ENCODE peak calls at places on chromosomes 5 and 9, in six cellular contexts. T is GM23338, Q is GM06990, X is adrenal gland, R is IMR-90, V is uterus. D is an unnamed sample.

GRCh38 chr9:86939311-86939710 is 8.0 kb downstream of the GAS1 start:
- DNase-seq in T (no peak), V (no peak), Q (no peak), R (no peak), X (no peak), D (no peak)

GRCh38 chr5:138900281-138900965 is 25.3 kb upstream of the LRRTM2 start:
- DNase-seq in T (no peak), X (no peak), V (no peak), Q (no peak), R (peak; percentile 75), D (no peak)

GRCh38 chr9:115591584-115591984 is 473.6 kb upstream of the TNC start:
- DNase-seq in X (peak; percentile 71), V (peak; percentile 82), T (peak; percentile 60), Q (peak; percentile 7), R (peak; percentile 100), D (peak; percentile 51)

GRCh38 chr5:1322036-1322903 is 22.6 kb downstream of the CLPTM1L start:
- DNase-seq in R (no peak), V (no peak), Q (peak; percentile 2), X (no peak), T (no peak), D (no peak)

GRCh38 chr5:169004551-169004950 is 296.4 kb downstream of the SLIT3 start:
- DNase-seq in R (no peak), X (no peak), T (no peak), Q (no peak), V (no peak), D (peak; percentile 32)

GRCh38 chr9:88291056-88291455 is 97.2 kb upstream of the SPIN1 start:
- DNase-seq in R (no peak), X (no peak), T (no peak), V (no peak), Q (no peak), D (no peak)

GRCh38 chr9:107513464-107514092 is 24.0 kb upstream of the KLF4 start:
- DNase-seq in Q (peak; percentile 8), R (no peak), X (no peak), T (no peak), V (no peak), D (no peak)

GRCh38 chr9:34992376-34992951 is 2.9 kb downstream of the DNAJB5 start:
- DNase-seq in X (peak; percentile 84), R (peak; percentile 94), Q (peak; percentile 41), T (no peak), V (peak; percentile 88), D (peak; percentile 67)

GRCh38 chr5:122653087-122654017 is 121.5 kb upstream of the SNX2 start:
- DNase-seq in Q (no peak), V (no peak), R (peak; percentile 16), T (no peak), X (no peak), D (no peak)

GRCh38 chr9:91900057-91900816 is 49.8 kb downstream of the ROR2 start:
- DNase-seq in T (peak; percentile 38), V (peak; percentile 49), R (no peak), X (no peak), Q (no peak), D (peak; percentile 92)

GRCh38 chr5:155307219-155307618 is 293.7 kb downstream of the KIF4B start:
- DNase-seq in X (no peak), T (no peak), R (no peak), V (no peak), Q (no peak), D (no peak)

GRCh38 chr5:73638344-73639095 is 12.5 kb downstream of the ARHGEF28 start:
- DNase-seq in R (peak; percentile 78), Q (no peak), V (no peak), T (no peak), X (no peak), D (no peak)

GRCh38 chr9:22682536-22683392 is 236.1 kb downstream of the DMRTA1 start:
- DNase-seq in Q (no peak), R (peak; percentile 89), V (no peak), T (no peak), X (no peak), D (no peak)

GRCh38 chr9:5511476-5511875 is 1.1 kb downstream of the PDCD1LG2 start:
- DNase-seq in V (no peak), X (no peak), R (no peak), T (no peak), Q (no peak), D (no peak)

GRCh38 chr9:14719231-14719923 is 3.2 kb downstream of the CER1 start:
- DNase-seq in V (no peak), Q (no peak), X (no peak), T (no peak), R (no peak), D (no peak)

DNA sequence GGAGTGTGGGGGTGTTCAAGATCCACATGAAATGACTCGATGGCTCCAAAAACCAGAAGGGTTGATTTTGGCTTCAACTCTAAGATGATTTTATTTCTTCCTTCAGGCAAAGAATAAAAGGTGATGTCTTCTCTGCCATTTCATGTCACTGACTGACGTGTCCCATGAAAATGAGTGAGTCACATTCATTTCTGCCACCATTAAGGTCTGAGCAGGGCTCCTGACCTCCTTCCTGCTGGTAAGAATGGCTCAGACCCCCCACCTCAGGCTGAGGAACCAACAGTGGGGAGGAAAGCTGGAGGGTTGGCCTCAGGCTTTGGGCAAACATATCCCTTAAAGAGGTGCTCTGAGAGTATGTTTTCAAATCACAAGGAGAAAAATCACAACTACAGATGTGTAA is 53.9 kb upstream of the ZNF354A start:
- DNase-seq in T (no peak), V (no peak), R (no peak), X (no peak), Q (no peak), D (no peak)
- H3K4me3 ChIP-seq in T (no peak overlapping the region), V (no peak overlapping the region), R (no peak overlapping the region), X (no peak overlapping the region), Q (no peak overlapping the region), D (no peak overlapping the region)

GRCh38 chr5:77957-78804 is 13.8 kb upstream of the PLEKHG4B start:
- DNase-seq in R (peak; percentile 24), Q (no peak), V (no peak), T (peak; percentile 58), X (no peak), D (peak; percentile 50)
- TF ChIP-seq CTCF in R (peak; percentile 45), Q (peak; percentile 68), V (no peak), T (peak; percentile 44), X (no peak), D (peak; percentile 55)

GRCh38 chr9:111985315-111985714 is 88.7 kb downstream of the UGCG start:
- DNase-seq in V (no peak), Q (peak; percentile 78), R (no peak), T (no peak), X (no peak), D (no peak)
- H3K36me3 ChIP-seq in V (no peaks in the 10 kb centered on the region), Q (no peaks in the 10 kb centered on the region), R (no peaks in the 10 kb centered on the region), T (no peaks in the 10 kb centered on the region), X (no peaks in the 10 kb centered on the region), D (no peaks in the 10 kb centered on the region)

DNA sequence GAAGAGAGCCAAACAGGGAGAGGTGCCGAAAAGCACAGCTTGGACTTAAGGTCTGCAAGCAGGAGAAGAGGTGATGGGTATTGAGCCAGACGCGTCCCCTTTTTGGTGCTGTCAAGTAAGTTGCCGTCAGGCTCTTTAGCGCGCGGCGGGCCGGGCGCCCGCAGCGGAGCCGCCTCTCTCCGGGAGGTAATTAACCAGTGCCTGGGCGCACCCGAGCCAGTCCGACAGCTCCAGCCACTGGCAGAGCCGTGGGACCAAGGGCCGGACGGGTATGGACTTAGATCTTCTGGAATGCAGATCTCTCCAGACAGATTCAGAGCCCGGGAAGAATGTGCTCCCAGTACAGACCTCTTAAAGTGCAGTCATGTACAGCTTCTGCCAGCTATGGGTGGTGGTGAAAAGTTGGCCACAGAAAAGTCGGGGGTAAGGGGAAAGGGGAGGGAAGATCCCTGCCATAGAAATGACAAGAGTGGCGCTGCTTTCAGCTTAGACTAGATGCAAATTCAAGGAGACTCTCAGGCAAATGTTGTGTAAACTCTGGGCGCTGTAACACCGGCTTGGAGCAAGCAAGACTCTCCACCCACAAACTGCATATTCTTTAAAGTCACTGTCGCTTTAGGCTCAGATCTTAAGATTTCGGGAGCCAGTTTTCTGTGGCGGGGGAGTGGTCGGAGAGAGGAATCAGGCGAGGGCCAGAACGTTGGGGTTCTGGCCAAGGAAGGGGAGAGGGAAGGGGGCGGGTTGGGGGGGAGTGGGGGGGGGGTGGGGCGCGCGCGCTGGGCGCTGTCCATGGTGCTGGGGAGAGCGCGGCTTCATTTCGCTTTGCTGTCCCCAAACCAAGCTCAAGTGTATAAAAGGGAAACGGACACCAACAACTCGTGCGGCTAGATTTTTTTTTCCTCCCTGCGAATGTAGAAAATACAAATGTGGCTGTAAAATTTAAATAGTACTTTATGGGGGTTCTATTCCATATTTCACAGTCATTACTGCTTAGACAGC is 29.2 kb downstream of the NR2F1 start:
- DNase-seq in T (peak; percentile 65), Q (no peak), V (no peak), R (peak; percentile 43), X (no peak), D (peak; percentile 46)
- H3K4me3 ChIP-seq in T (peak overlapping the region; percentile 48), Q (no peak overlapping the region), V (no peak overlapping the region), R (peak overlapping the region; percentile 43), X (no peak overlapping the region), D (peak overlapping the region; percentile 52)

DNA sequence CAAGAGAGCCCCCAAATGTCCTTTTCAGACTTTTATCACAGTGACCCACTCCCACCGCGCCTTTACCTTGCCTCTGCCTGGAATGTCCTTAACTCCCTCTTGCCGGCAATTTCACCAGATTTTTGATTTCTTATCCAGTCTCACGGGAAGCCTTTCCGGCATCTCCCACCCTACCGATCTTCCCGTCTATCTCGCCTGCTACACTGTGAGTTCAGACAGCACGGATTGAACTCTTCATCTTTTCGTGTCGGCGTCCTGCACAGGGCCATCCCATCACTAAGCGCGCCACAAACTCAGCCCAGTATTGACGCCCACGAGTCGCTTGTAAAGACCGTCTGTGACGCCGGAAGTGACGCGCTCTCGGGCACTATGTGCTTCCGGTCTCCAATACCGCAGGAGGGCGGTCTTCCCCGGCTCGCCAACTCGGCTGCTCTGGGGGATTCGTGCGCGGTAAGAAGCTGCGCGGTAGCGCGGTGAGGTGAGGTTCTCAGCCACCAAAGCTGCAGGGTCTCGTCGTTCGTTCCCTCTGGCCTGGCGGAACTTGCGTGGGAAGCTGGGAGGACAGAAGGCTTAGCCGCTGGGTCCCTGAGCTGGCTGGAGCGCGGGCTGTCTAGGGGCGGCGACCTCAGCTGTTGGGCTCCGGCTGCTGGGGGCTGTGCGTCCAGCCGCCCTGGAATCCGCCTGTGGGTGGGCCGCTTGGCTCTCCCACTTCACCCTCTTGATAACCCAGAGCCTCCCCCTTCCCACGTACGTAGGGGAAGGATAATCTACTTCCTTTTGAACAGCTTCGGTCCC is at the start of gene ZCCHC9:
- DNase-seq in V (peak; percentile 91), T (peak; percentile 99), Q (peak; percentile 91), R (peak; percentile 96), X (peak; percentile 96), D (peak; percentile 95)
- TF ChIP-seq CTCF in V (peak; percentile 35), T (no peak), Q (peak; percentile 13), R (peak; percentile 35), X (no peak), D (peak; percentile 40)

GRCh38 chr5:43615445-43616184 is 12.6 kb downstream of the NNT start:
- DNase-seq in R (no peak), T (no peak), Q (no peak), X (no peak), V (no peak), D (no peak)
- H3K36me3 ChIP-seq in R (peaks cover 13% of the 10 kb centered on the region), T (no peaks in the 10 kb centered on the region), Q (peaks cover 5% of the 10 kb centered on the region), X (no peaks in the 10 kb centered on the region), V (no peaks in the 10 kb centered on the region), D (peaks cover 54% of the 10 kb centered on the region)

GRCh38 chr5:178483620-178484019 is 106.6 kb downstream of the COL23A1 start:
- DNase-seq in T (no peak), V (no peak), X (peak; percentile 51), Q (no peak), R (no peak), D (no peak)
- H3K4me3 ChIP-seq in T (no peak overlapping the region), V (no peak overlapping the region), X (no peak overlapping the region), Q (no peak overlapping the region), R (no peak overlapping the region), D (no peak overlapping the region)

D was measured in BE2C.